ENCODE peak calls at places on chromosomes 7 and 10, in four cellular contexts. T is activated CD4-positive, alpha-beta T cell treated with anti-CD3 and anti-CD28 coated beads, Interleukin-2, amount 50 U/mL, for 4 hours; N is KBM-7; S is kidney tubule cell. P is an unnamed sample.

GRCh38 chr7:117673367-117673766 is 193.5 kb downstream of the CFTR start:
- DNase-seq in T (no peak), S (peak; percentile 53), N (no peak), P (no peak)

GRCh38 chr10:77583527-77583926 is 54.1 kb downstream of the KCNMA1 start:
- DNase-seq in T (no peak), N (no peak), S (peak; percentile 52), P (no peak)

GRCh38 chr10:97127960-97128850 is 57.6 kb downstream of the SLIT1 start:
- DNase-seq in T (no peak), N (no peak), S (no peak), P (no peak)

GRCh38 chr7:84249651-84250050 is 55.1 kb upstream of the SEMA3A start:
- DNase-seq in N (no peak), S (no peak), T (no peak), P (no peak)

GRCh38 chr10:44385726-44386438 is 985 bp upstream of the CXCL12 start:
- DNase-seq in N (no peak), S (no peak), T (no peak), P (no peak)

GRCh38 chr7:103148994-103149807 is at the start of gene NAPEPLD:
- DNase-seq in N (peak; percentile 84), S (peak; percentile 94), T (peak; percentile 66), P (peak; percentile 54)

GRCh38 chr10:55065185-55065584 is 264.2 kb upstream of the PCDH15 start:
- DNase-seq in N (no peak), S (no peak), T (no peak), P (no peak)

GRCh38 chr7:129315916-129316315 is 91.1 kb downstream of the AHCYL2 start:
- DNase-seq in N (no peak), S (no peak), T (no peak), P (no peak)

GRCh38 chr10:2968401-2968800 is 98.9 kb upstream of the PFKP start:
- DNase-seq in N (no peak), T (no peak), S (peak; percentile 55), P (no peak)

GRCh38 chr10:92699518-92700272 is 9.9 kb downstream of the HHEX start:
- DNase-seq in T (no peak), N (peak; percentile 92), S (peak; percentile 46), P (no peak)

GRCh38 chr7:142629588-142630260 is 119.5 kb upstream of the PRSS1 start:
- DNase-seq in N (no peak), T (no peak), S (peak; percentile 50), P (no peak)